ENCODE peak calls at places on chromosomes 7 and 10, in six cellular contexts. One of them, this sample, is unnamed.

GRCh38 chr10:93368210-93368609 is 113.9 kb downstream of the MYOF start:
- DNase-seq in kidney glomerular epithelial cell: no peak
- DNase-seq in fibroblast of lung: peak
- DNase-seq in caudate nucleus: no peak
- DNase-seq in mucosa of descending colon: no peak
- DNase-seq in OCI-M1: no peak
- DNase-seq in this sample: no peak

GRCh38 chr10:69800665-69801064 is 1.0 kb upstream of the COL13A1 start:
- DNase-seq in kidney glomerular epithelial cell: no peak
- DNase-seq in caudate nucleus: no peak
- DNase-seq in fibroblast of lung: no peak
- DNase-seq in OCI-M1: no peak
- DNase-seq in mucosa of descending colon: no peak
- DNase-seq in this sample: no peak

GRCh38 chr10:96719850-96720421 is 378 bp downstream of the PIK3AP1 start:
- DNase-seq in caudate nucleus: peak
- DNase-seq in OCI-M1: peak
- DNase-seq in fibroblast of lung: no peak
- DNase-seq in mucosa of descending colon: peak
- DNase-seq in kidney glomerular epithelial cell: peak
- DNase-seq in this sample: peak

GRCh38 chr7:50560865-50561351 is 4.3 kb downstream of the DDC start:
- DNase-seq in fibroblast of lung: no peak
- DNase-seq in OCI-M1: no peak
- DNase-seq in mucosa of descending colon: no peak
- DNase-seq in caudate nucleus: no peak
- DNase-seq in kidney glomerular epithelial cell: no peak
- DNase-seq in this sample: no peak

GRCh38 chr10:109374215-109374614 is 549.1 kb downstream of the XPNPEP1 start:
- DNase-seq in kidney glomerular epithelial cell: peak
- DNase-seq in OCI-M1: no peak
- DNase-seq in fibroblast of lung: peak
- DNase-seq in mucosa of descending colon: no peak
- DNase-seq in caudate nucleus: no peak
- DNase-seq in this sample: no peak

GRCh38 chr7:55194522-55194921 is 170.6 kb upstream of the LANCL2 start:
- DNase-seq in OCI-M1: no peak
- DNase-seq in fibroblast of lung: no peak
- DNase-seq in mucosa of descending colon: no peak
- DNase-seq in kidney glomerular epithelial cell: no peak
- DNase-seq in caudate nucleus: no peak
- DNase-seq in this sample: no peak

GRCh38 chr10:133199992-133200611 is 29.9 kb upstream of the UTF1 start:
- DNase-seq in fibroblast of lung: no peak
- DNase-seq in caudate nucleus: no peak
- DNase-seq in mucosa of descending colon: no peak
- DNase-seq in OCI-M1: no peak
- DNase-seq in kidney glomerular epithelial cell: no peak
- DNase-seq in this sample: no peak

GRCh38 chr10:110456046-110456445 is 41.7 kb upstream of the DUSP5 start:
- DNase-seq in fibroblast of lung: no peak
- DNase-seq in mucosa of descending colon: peak
- DNase-seq in kidney glomerular epithelial cell: no peak
- DNase-seq in OCI-M1: no peak
- DNase-seq in caudate nucleus: no peak
- DNase-seq in this sample: no peak

GRCh38 chr7:7745258-7745657 is 26.9 kb upstream of the RPA3 start:
- DNase-seq in OCI-M1: no peak
- DNase-seq in kidney glomerular epithelial cell: no peak
- DNase-seq in mucosa of descending colon: no peak
- DNase-seq in fibroblast of lung: no peak
- DNase-seq in caudate nucleus: no peak
- DNase-seq in this sample: no peak

GRCh38 chr10:31404640-31405039 is 85.6 kb downstream of the ZEB1 start:
- DNase-seq in OCI-M1: peak
- DNase-seq in fibroblast of lung: no peak
- DNase-seq in kidney glomerular epithelial cell: no peak
- DNase-seq in mucosa of descending colon: no peak
- DNase-seq in caudate nucleus: no peak
- DNase-seq in this sample: no peak

GRCh38 chr10:62665771-62666170 is 138.7 kb upstream of the ADO start:
- DNase-seq in fibroblast of lung: no peak
- DNase-seq in kidney glomerular epithelial cell: no peak
- DNase-seq in mucosa of descending colon: no peak
- DNase-seq in caudate nucleus: no peak
- DNase-seq in OCI-M1: no peak
- DNase-seq in this sample: no peak

GRCh38 chr7:81308643-81309354 is 389.9 kb upstream of the SEMA3C start:
- DNase-seq in mucosa of descending colon: no peak
- DNase-seq in caudate nucleus: no peak
- DNase-seq in kidney glomerular epithelial cell: no peak
- DNase-seq in fibroblast of lung: no peak
- DNase-seq in OCI-M1: no peak
- DNase-seq in this sample: no peak

GRCh38 chr10:131025333-131025732 is 286.2 kb downstream of the TCERG1L start:
- DNase-seq in caudate nucleus: no peak
- DNase-seq in OCI-M1: no peak
- DNase-seq in kidney glomerular epithelial cell: no peak
- DNase-seq in fibroblast of lung: no peak
- DNase-seq in mucosa of descending colon: no peak
- DNase-seq in this sample: no peak

GRCh38 chr7:27141591-27142561 is 1.6 kb downstream of the HOXA5 start:
- DNase-seq in caudate nucleus: no peak
- DNase-seq in fibroblast of lung: peak
- DNase-seq in OCI-M1: no peak
- DNase-seq in kidney glomerular epithelial cell: no peak
- DNase-seq in mucosa of descending colon: peak
- DNase-seq in this sample: peak

GRCh38 chr10:4431114-4431862 is 394.7 kb upstream of the AKR1E2 start:
- DNase-seq in mucosa of descending colon: no peak
- DNase-seq in kidney glomerular epithelial cell: no peak
- DNase-seq in fibroblast of lung: peak
- DNase-seq in caudate nucleus: no peak
- DNase-seq in OCI-M1: no peak
- DNase-seq in this sample: no peak

GRCh38 chr7:7176421-7177043 is 5.8 kb upstream of the C1GALT1 start:
- DNase-seq in fibroblast of lung: peak
- DNase-seq in caudate nucleus: no peak
- DNase-seq in OCI-M1: peak
- DNase-seq in kidney glomerular epithelial cell: peak
- DNase-seq in mucosa of descending colon: no peak
- DNase-seq in this sample: no peak

GRCh38 chr10:120961720-120962259 is 110.6 kb downstream of the WDR11 start:
- DNase-seq in mucosa of descending colon: no peak
- DNase-seq in caudate nucleus: no peak
- DNase-seq in fibroblast of lung: no peak
- DNase-seq in OCI-M1: no peak
- DNase-seq in kidney glomerular epithelial cell: no peak
- DNase-seq in this sample: no peak

GRCh38 chr10:114571316-114571999 is 86.6 kb downstream of the ABLIM1 start:
- DNase-seq in mucosa of descending colon: peak
- DNase-seq in kidney glomerular epithelial cell: no peak
- DNase-seq in OCI-M1: no peak
- DNase-seq in caudate nucleus: no peak
- DNase-seq in fibroblast of lung: no peak
- DNase-seq in this sample: peak

GRCh38 chr7:68224041-68224534 is 1227.5 kb downstream of the TYW1 start:
- DNase-seq in mucosa of descending colon: no peak
- DNase-seq in caudate nucleus: peak
- DNase-seq in OCI-M1: no peak
- DNase-seq in kidney glomerular epithelial cell: no peak
- DNase-seq in fibroblast of lung: no peak
- DNase-seq in this sample: no peak

GRCh38 chr7:39360038-39360437 is 206.2 kb upstream of the YAE1 start:
- DNase-seq in fibroblast of lung: no peak
- DNase-seq in mucosa of descending colon: no peak
- DNase-seq in kidney glomerular epithelial cell: no peak
- DNase-seq in caudate nucleus: no peak
- DNase-seq in OCI-M1: no peak
- DNase-seq in this sample: no peak

GRCh38 chr10:42932735-42933453 is 144.0 kb upstream of the RET start:
- DNase-seq in fibroblast of lung: no peak
- DNase-seq in caudate nucleus: no peak
- DNase-seq in mucosa of descending colon: peak
- DNase-seq in OCI-M1: no peak
- DNase-seq in kidney glomerular epithelial cell: no peak
- DNase-seq in this sample: peak

GRCh38 chr7:102101111-102101551 is 185.5 kb upstream of the SH2B2 start:
- DNase-seq in fibroblast of lung: no peak
- DNase-seq in caudate nucleus: no peak
- DNase-seq in OCI-M1: no peak
- DNase-seq in mucosa of descending colon: no peak
- DNase-seq in kidney glomerular epithelial cell: no peak
- DNase-seq in this sample: no peak

GRCh38 chr10:112949128-112949823 is 771 bp upstream of the TCF7L2 start:
- DNase-seq in mucosa of descending colon: peak
- DNase-seq in fibroblast of lung: peak
- DNase-seq in OCI-M1: peak
- DNase-seq in caudate nucleus: no peak
- DNase-seq in kidney glomerular epithelial cell: peak
- DNase-seq in this sample: peak